ENCODE peak calls at places on chromosome 1, in four cellular contexts. One of them, this sample, is unnamed.

GRCh38 chr1:62117416-62117815 is 77.2 kb upstream of the L1TD1 start:
- DNase-seq in GM06990: no peak
- DNase-seq in heart right ventricle: no peak
- DNase-seq in mammary epithelial cell: no peak
- DNase-seq in this sample: no peak

GRCh38 chr1:80384037-80384830 is 1377.7 kb upstream of the ADGRL4 start:
- DNase-seq in GM06990: no peak
- DNase-seq in heart right ventricle: no peak
- DNase-seq in mammary epithelial cell: peak
- DNase-seq in this sample: no peak

GRCh38 chr1:211738709-211739301 is 63.4 kb upstream of the NEK2 start:
- DNase-seq in GM06990: peak
- DNase-seq in heart right ventricle: no peak
- DNase-seq in mammary epithelial cell: peak
- DNase-seq in this sample: no peak

GRCh38 chr1:53739109-53739681 is at the start of gene GLIS1:
- DNase-seq in GM06990: peak
- DNase-seq in heart right ventricle: peak
- DNase-seq in mammary epithelial cell: peak
- DNase-seq in this sample: peak

GRCh38 chr1:78375996-78376395 is 114.8 kb upstream of the PTGFR start:
- DNase-seq in GM06990: no peak
- DNase-seq in heart right ventricle: no peak
- DNase-seq in mammary epithelial cell: peak
- DNase-seq in this sample: no peak

GRCh38 chr1:1776672-1777393 is 1.4 kb downstream of the NADK start:
- DNase-seq in GM06990: no peak
- DNase-seq in heart right ventricle: no peak
- DNase-seq in mammary epithelial cell: no peak
- DNase-seq in this sample: no peak

GRCh38 chr1:54153548-54154439 is 994 bp upstream of the CDCP2 start:
- DNase-seq in GM06990: no peak
- DNase-seq in heart right ventricle: no peak
- DNase-seq in mammary epithelial cell: peak
- DNase-seq in this sample: no peak

GRCh38 chr1:157274698-157275534 is 136.7 kb upstream of the ETV3 start:
- DNase-seq in GM06990: no peak
- DNase-seq in heart right ventricle: no peak
- DNase-seq in mammary epithelial cell: peak
- DNase-seq in this sample: no peak

GRCh38 chr1:60296794-60297193 is 223.2 kb upstream of the C1orf87 start:
- DNase-seq in GM06990: no peak
- DNase-seq in heart right ventricle: no peak
- DNase-seq in mammary epithelial cell: no peak
- DNase-seq in this sample: no peak
- TF ChIP-seq CTCF in GM06990: no peak
- TF ChIP-seq CTCF in heart right ventricle: no peak
- TF ChIP-seq CTCF in mammary epithelial cell: no peak
- TF ChIP-seq CTCF in this sample: no peak

GRCh38 chr1:247528812-247529474 is 7.3 kb downstream of the OR2C3 start:
- DNase-seq in GM06990: no peak
- DNase-seq in heart right ventricle: no peak
- DNase-seq in mammary epithelial cell: peak
- DNase-seq in this sample: no peak
- TF ChIP-seq CTCF in GM06990: no peak
- TF ChIP-seq CTCF in heart right ventricle: no peak
- TF ChIP-seq CTCF in mammary epithelial cell: no peak
- TF ChIP-seq CTCF in this sample: no peak

DNA sequence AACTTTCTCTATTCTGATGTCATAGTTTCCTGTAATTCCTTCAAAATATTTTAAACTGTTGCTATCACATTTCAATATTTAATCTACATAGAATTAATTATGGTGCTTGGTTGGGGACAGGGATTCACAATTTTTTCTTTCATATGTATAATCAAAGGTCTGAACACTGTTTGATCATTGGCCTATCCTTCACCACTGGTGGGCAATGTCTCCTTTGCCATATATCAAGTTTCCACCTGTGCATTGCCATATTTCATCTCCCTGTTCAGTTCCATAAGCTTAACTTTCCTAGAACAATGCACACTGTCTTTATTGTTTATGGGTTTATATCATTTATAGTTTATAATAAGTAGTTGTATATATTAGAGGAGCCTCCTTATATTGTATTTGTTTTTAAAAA is 374.9 kb upstream of the PTBP2 start:
- DNase-seq in GM06990: no peak
- DNase-seq in heart right ventricle: no peak
- DNase-seq in mammary epithelial cell: no peak
- DNase-seq in this sample: no peak
- TF ChIP-seq CTCF in GM06990: no peak
- TF ChIP-seq CTCF in heart right ventricle: no peak
- TF ChIP-seq CTCF in mammary epithelial cell: peak
- TF ChIP-seq CTCF in this sample: no peak

DNA sequence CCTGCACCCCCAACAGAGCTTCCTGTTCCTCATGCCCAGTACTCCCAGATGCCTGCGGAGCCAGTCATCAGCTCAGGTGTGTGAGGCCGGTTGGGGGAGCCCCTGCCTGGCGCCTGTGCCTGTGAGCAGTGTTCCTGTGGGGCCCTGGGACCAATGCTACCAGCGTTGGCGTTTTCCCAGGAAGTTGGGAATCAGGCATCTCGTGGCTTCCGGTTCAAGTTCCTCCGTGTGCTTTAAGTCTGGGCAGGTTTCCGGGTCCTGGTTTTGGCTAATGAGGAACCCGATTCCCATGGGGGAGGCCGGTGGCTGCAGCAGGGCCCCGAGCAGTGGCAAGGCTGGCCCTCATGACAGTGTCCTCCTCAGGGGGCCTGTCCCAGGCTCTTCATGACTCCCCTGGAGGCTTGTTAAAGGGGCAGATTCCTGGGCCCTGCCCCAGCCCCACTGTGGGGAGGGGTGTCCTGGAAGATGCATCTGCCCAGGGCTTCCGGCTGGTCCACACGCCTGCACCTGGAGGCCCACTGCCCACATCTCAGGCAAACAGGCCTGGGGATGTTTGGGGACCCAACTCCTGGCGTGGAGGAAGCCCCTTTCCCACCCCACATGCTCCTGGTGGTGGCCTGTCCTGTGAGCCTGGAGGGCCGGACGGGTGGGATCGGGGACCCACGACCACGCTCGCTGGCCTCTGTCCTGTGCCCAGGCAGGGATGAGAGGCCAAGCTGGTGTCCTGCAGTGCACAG is 26.2 kb downstream of the TP73 start:
- DNase-seq in GM06990: peak
- DNase-seq in heart right ventricle: no peak
- DNase-seq in mammary epithelial cell: no peak
- DNase-seq in this sample: no peak
- TF ChIP-seq CTCF in GM06990: no peak
- TF ChIP-seq CTCF in heart right ventricle: no peak
- TF ChIP-seq CTCF in mammary epithelial cell: no peak
- TF ChIP-seq CTCF in this sample: no peak

GRCh38 chr1:226308723-226309397 is at the start of gene LIN9:
- DNase-seq in GM06990: peak
- DNase-seq in heart right ventricle: peak
- DNase-seq in mammary epithelial cell: peak
- DNase-seq in this sample: peak
- TF ChIP-seq CTCF in GM06990: no peak
- TF ChIP-seq CTCF in heart right ventricle: peak
- TF ChIP-seq CTCF in mammary epithelial cell: no peak
- TF ChIP-seq CTCF in this sample: no peak

GRCh38 chr1:25695066-25695990 is 78.7 kb downstream of the MAN1C1 start:
- DNase-seq in GM06990: no peak
- DNase-seq in heart right ventricle: peak
- DNase-seq in mammary epithelial cell: peak
- DNase-seq in this sample: no peak
- TF ChIP-seq CTCF in GM06990: no peak
- TF ChIP-seq CTCF in heart right ventricle: peak
- TF ChIP-seq CTCF in mammary epithelial cell: no peak
- TF ChIP-seq CTCF in this sample: no peak

DNA sequence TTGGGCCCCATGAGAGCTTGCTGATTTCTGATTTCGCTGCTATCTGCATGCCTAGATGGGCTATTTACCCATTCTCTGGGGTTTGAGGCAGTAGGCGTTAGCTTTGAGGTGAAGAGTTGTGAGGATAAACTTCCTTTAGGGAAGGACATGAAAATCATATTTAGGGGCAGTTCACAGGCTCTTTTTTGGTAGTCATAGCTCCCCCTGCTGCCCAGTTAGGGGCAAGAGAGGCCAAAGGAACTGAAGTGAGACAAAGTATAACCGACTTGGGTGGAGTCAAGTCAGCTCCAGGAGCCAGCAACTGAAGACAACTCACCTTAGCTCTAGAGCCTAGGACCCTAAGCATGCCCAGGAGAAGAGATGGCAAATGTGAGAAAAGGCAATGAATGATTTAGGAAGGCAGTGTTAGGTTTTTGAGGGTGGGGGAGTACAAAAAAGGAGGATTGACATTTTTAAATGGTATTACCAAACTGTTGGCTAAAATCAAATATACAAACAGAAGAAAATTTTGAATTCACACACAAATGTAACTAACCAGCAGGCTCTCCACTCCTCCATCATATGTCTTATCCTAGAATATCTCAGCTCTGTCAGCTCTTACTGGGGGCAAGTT is 625.2 kb downstream of the LMO4 start:
- DNase-seq in GM06990: peak
- DNase-seq in heart right ventricle: peak
- DNase-seq in mammary epithelial cell: peak
- DNase-seq in this sample: peak
- TF ChIP-seq CTCF in GM06990: peak
- TF ChIP-seq CTCF in heart right ventricle: peak
- TF ChIP-seq CTCF in mammary epithelial cell: peak
- TF ChIP-seq CTCF in this sample: peak

GRCh38 chr1:7560128-7560527 is 211.0 kb upstream of the VAMP3 start:
- DNase-seq in GM06990: no peak
- DNase-seq in heart right ventricle: no peak
- DNase-seq in mammary epithelial cell: no peak
- DNase-seq in this sample: no peak
- TF ChIP-seq CTCF in GM06990: no peak
- TF ChIP-seq CTCF in heart right ventricle: no peak
- TF ChIP-seq CTCF in mammary epithelial cell: no peak
- TF ChIP-seq CTCF in this sample: no peak

This sample was measured in GM20000.